ENCODE peak calls at places on chromosomes 12 and 14, in seven cellular contexts. One of them, this sample, is unnamed.

GRCh38 chr14:91286530-91286937 is 42.0 kb upstream of the GPR68 start:
- DNase-seq in HepG2: peak; percentile 58
- DNase-seq in NCI-H774: peak; percentile 55
- DNase-seq in tibial nerve: peak; percentile 88
- DNase-seq in psoas muscle: peak; percentile 77
- DNase-seq in Calu3: peak; percentile 78
- DNase-seq in adrenal gland: peak; percentile 79
- DNase-seq in this sample: peak; percentile 85

GRCh38 chr12:102950950-102951490 is 6.5 kb upstream of the ASCL1 start:
- DNase-seq in NCI-H774: peak; percentile 83
- DNase-seq in HepG2: no peak
- DNase-seq in tibial nerve: no peak
- DNase-seq in Calu3: no peak
- DNase-seq in psoas muscle: no peak
- DNase-seq in adrenal gland: no peak
- DNase-seq in this sample: no peak

GRCh38 chr12:6539276-6540134 is 5.2 kb downstream of the GAPDH start:
- DNase-seq in Calu3: no peak
- DNase-seq in HepG2: no peak
- DNase-seq in psoas muscle: no peak
- DNase-seq in NCI-H774: no peak
- DNase-seq in tibial nerve: no peak
- DNase-seq in adrenal gland: no peak
- DNase-seq in this sample: peak; percentile 49

GRCh38 chr12:89344043-89344861 is 8.0 kb downstream of the DUSP6 start:
- DNase-seq in tibial nerve: no peak
- DNase-seq in adrenal gland: no peak
- DNase-seq in psoas muscle: no peak
- DNase-seq in NCI-H774: no peak
- DNase-seq in Calu3: no peak
- DNase-seq in HepG2: peak; percentile 68
- DNase-seq in this sample: no peak

GRCh38 chr12:15602051-15602672 is 187.0 kb downstream of the EPS8 start:
- DNase-seq in tibial nerve: no peak
- DNase-seq in Calu3: no peak
- DNase-seq in adrenal gland: no peak
- DNase-seq in HepG2: peak; percentile 39
- DNase-seq in psoas muscle: no peak
- DNase-seq in NCI-H774: no peak
- DNase-seq in this sample: no peak

GRCh38 chr12:109758406-109759075 is 44.9 kb downstream of the FAM222A start:
- DNase-seq in adrenal gland: peak; percentile 24
- DNase-seq in Calu3: no peak
- DNase-seq in psoas muscle: no peak
- DNase-seq in tibial nerve: no peak
- DNase-seq in HepG2: no peak
- DNase-seq in NCI-H774: no peak
- DNase-seq in this sample: no peak

GRCh38 chr14:92880851-92881250 is 42.1 kb upstream of the CHGA start:
- DNase-seq in psoas muscle: no peak
- DNase-seq in Calu3: peak; percentile 64
- DNase-seq in adrenal gland: no peak
- DNase-seq in HepG2: peak; percentile 62
- DNase-seq in tibial nerve: no peak
- DNase-seq in NCI-H774: peak; percentile 49
- DNase-seq in this sample: no peak

GRCh38 chr12:20415013-20415412 is 46.7 kb downstream of the PDE3A start:
- DNase-seq in NCI-H774: no peak
- DNase-seq in HepG2: no peak
- DNase-seq in adrenal gland: no peak
- DNase-seq in psoas muscle: no peak
- DNase-seq in Calu3: no peak
- DNase-seq in tibial nerve: no peak
- DNase-seq in this sample: no peak

GRCh38 chr12:113858828-113859386 is 107.2 kb downstream of the RBM19 start:
- DNase-seq in tibial nerve: no peak
- DNase-seq in adrenal gland: no peak
- DNase-seq in HepG2: no peak
- DNase-seq in Calu3: no peak
- DNase-seq in NCI-H774: no peak
- DNase-seq in psoas muscle: no peak
- DNase-seq in this sample: no peak

GRCh38 chr14:22555573-22556011 is 33.4 kb downstream of the DAD1 start:
- DNase-seq in psoas muscle: no peak
- DNase-seq in tibial nerve: no peak
- DNase-seq in adrenal gland: no peak
- DNase-seq in HepG2: no peak
- DNase-seq in Calu3: no peak
- DNase-seq in NCI-H774: no peak
- DNase-seq in this sample: no peak

GRCh38 chr14:76884853-76885276 is 58.7 kb downstream of the LRRC74A start:
- DNase-seq in HepG2: no peak
- DNase-seq in NCI-H774: no peak
- DNase-seq in Calu3: no peak
- DNase-seq in tibial nerve: no peak
- DNase-seq in psoas muscle: peak; percentile 40
- DNase-seq in adrenal gland: no peak
- DNase-seq in this sample: peak; percentile 75

GRCh38 chr12:57377103-57377840 is 53.6 kb downstream of the R3HDM2 start:
- DNase-seq in tibial nerve: no peak
- DNase-seq in HepG2: no peak
- DNase-seq in adrenal gland: no peak
- DNase-seq in NCI-H774: no peak
- DNase-seq in Calu3: no peak
- DNase-seq in psoas muscle: no peak
- DNase-seq in this sample: no peak

GRCh38 chr12:53236443-53237111 is 4.6 kb upstream of the RARG start:
- DNase-seq in HepG2: no peak
- DNase-seq in adrenal gland: no peak
- DNase-seq in Calu3: no peak
- DNase-seq in psoas muscle: no peak
- DNase-seq in tibial nerve: no peak
- DNase-seq in NCI-H774: no peak
- DNase-seq in this sample: peak; percentile 9

This sample was measured in Right ventricle myocardium superior.